ENCODE peak calls at places on chromosomes 2 and 18, in six cellular contexts. V is GM13976; K is WTC11; S is CD8-positive, alpha-beta T cell; F is lower lobe of right lung; J is B cell. Z is an unnamed sample.

GRCh38 chr2:163247151-163247872 is 408.7 kb upstream of the KCNH7 start:
- DNase-seq in S (no peak), K (no peak), J (no peak), F (no peak), V (no peak), Z (no peak)

GRCh38 chr2:138272524-138273210 is 228.9 kb upstream of the SPOPL start:
- DNase-seq in J (no peak), S (no peak), V (no peak), K (no peak), F (no peak), Z (no peak)

GRCh38 chr2:151437630-151438029 is 27.9 kb downstream of the RIF1 start:
- DNase-seq in J (no peak), S (peak), K (no peak), F (no peak), V (peak), Z (no peak)

GRCh38 chr2:16071865-16072637 is 131.7 kb downstream of the MYCN start:
- DNase-seq in S (no peak), F (no peak), V (no peak), J (no peak), K (no peak), Z (no peak)

GRCh38 chr2:110657721-110658305 is 20.1 kb downstream of the BUB1 start:
- DNase-seq in V (no peak), K (no peak), S (no peak), J (no peak), F (no peak), Z (no peak)

GRCh38 chr2:234305846-234306245 is 191.0 kb downstream of the ARL4C start:
- DNase-seq in F (no peak), S (no peak), K (no peak), V (no peak), J (no peak), Z (no peak)

GRCh38 chr2:9107168-9108025 is 99.2 kb upstream of the ASAP2 start:
- DNase-seq in S (no peak), V (no peak), F (peak), J (no peak), K (no peak), Z (no peak)

GRCh38 chr18:6486313-6486712 is 71.6 kb upstream of the L3MBTL4 start:
- DNase-seq in K (no peak), V (no peak), J (no peak), S (no peak), F (no peak), Z (no peak)

GRCh38 chr18:10064267-10064666 is 150.5 kb downstream of the VAPA start:
- DNase-seq in V (no peak), S (no peak), J (no peak), K (no peak), F (no peak), Z (no peak)

GRCh38 chr18:12639990-12640880 is 17.7 kb downstream of the SPIRE1 start:
- DNase-seq in K (no peak), S (no peak), F (no peak), J (no peak), V (no peak), Z (no peak)

GRCh38 chr2:179354739-179355537 is 90.3 kb upstream of the SESTD1 start:
- DNase-seq in F (no peak), K (no peak), V (no peak), S (no peak), J (no peak), Z (no peak)

GRCh38 chr2:148842050-148842449 is 33.0 kb upstream of the KIF5C start:
- DNase-seq in S (no peak), F (no peak), J (no peak), V (no peak), K (no peak), Z (no peak)
- TF ChIP-seq CTCF in S (no peak), F (no peak), J (no peak), V (no peak), K (no peak), Z (no peak)

GRCh38 chr18:77702686-77703085 is 453.0 kb downstream of the GALR1 start:
- DNase-seq in V (no peak), S (no peak), K (peak), J (no peak), F (no peak), Z (no peak)
- TF ChIP-seq CTCF in V (no peak), S (no peak), K (no peak), J (peak), F (peak), Z (peak)

GRCh38 chr2:101698419-101699190 is 1.1 kb downstream of the MAP4K4 start:
- DNase-seq in V (no peak), S (no peak), J (no peak), F (no peak), K (no peak), Z (no peak)
- TF ChIP-seq CTCF in V (no peak), S (no peak), J (no peak), F (no peak), K (no peak), Z (no peak)

GRCh38 chr18:75777630-75778029 is 350.1 kb upstream of the SMIM21 start:
- DNase-seq in K (no peak), S (no peak), V (no peak), J (no peak), F (no peak), Z (no peak)
- TF ChIP-seq CTCF in K (no peak), S (no peak), V (no peak), J (no peak), F (no peak), Z (no peak)

GRCh38 chr2:67234443-67234842 is 162.7 kb upstream of the ETAA1 start:
- DNase-seq in V (no peak), F (no peak), J (no peak), S (no peak), K (no peak), Z (no peak)
- TF ChIP-seq CTCF in V (no peak), F (peak), J (no peak), S (no peak), K (no peak), Z (peak)

GRCh38 chr2:238513346-238513745 is 86.6 kb downstream of the ASB1 start:
- DNase-seq in F (peak), K (peak), J (peak), V (peak), S (no peak), Z (no peak)
- TF ChIP-seq CTCF in F (peak), K (peak), J (no peak), V (peak), S (no peak), Z (peak)

DNA sequence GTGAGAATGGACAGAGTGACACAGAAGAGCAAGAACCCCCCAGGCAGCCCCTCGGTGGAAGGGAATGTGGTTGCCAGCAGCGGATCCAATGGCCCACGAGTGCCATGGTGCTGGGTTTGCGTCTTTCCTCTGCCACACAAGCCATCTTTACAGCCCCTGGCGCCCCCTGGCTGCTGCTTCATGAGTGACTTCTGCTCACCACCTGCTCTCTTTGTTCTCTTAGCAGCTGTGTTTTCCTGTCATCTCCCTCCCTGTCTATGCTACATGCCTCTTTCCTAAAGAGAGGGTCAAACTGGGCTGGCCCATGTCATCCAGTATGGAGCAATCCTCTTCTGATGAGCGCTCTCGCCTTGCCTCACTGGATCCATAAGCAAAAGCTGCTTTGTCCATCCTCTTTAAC is 300.0 kb upstream of the SMIM21 start:
- DNase-seq in K (peak), S (no peak), F (no peak), J (no peak), V (peak), Z (no peak)
- TF ChIP-seq CTCF in K (peak), S (no peak), F (peak), J (no peak), V (peak), Z (peak)

Z was measured in chondrocyte.